ENCODE peak calls at places on chromosomes 5 and 9, in four cellular contexts. F is A549, X is ovary, Y is RWPE2. Q is an unnamed sample.

GRCh38 chr9:22528485-22528884 is 81.9 kb downstream of the DMRTA1 start:
- DNase-seq in F (peak), X (no peak), Y (no peak), Q (no peak)

GRCh38 chr5:157570801-157571200 is 4.8 kb downstream of the ADAM19 start:
- DNase-seq in F (no peak), X (no peak), Y (no peak), Q (no peak)

GRCh38 chr5:103308774-103309173 is 50.2 kb downstream of the MACIR start:
- DNase-seq in F (no peak), X (no peak), Y (no peak), Q (no peak)

GRCh38 chr9:109304350-109304749 is 16.5 kb downstream of the EPB41L4B start:
- DNase-seq in F (no peak), X (no peak), Y (no peak), Q (no peak)

GRCh38 chr5:136275601-136276000 is 82.6 kb upstream of the SMIM32 start:
- DNase-seq in F (no peak), X (no peak), Y (no peak), Q (no peak)

GRCh38 chr9:38392235-38393127 is at the start of gene ALDH1B1:
- DNase-seq in F (peak), X (peak), Y (peak), Q (peak)

GRCh38 chr5:149581931-149582768 is 852 bp downstream of the ARHGEF37 start:
- DNase-seq in F (no peak), X (no peak), Y (no peak), Q (no peak)

GRCh38 chr5:173394701-173395100 is 66.5 kb upstream of the STC2 start:
- DNase-seq in F (no peak), X (no peak), Y (no peak), Q (no peak)

GRCh38 chr9:68678430-68678829 is 26.6 kb upstream of the PIP5K1B start:
- DNase-seq in F (peak), X (no peak), Y (no peak), Q (no peak)

GRCh38 chr9:133075925-133076324 is 14.1 kb downstream of the CEL start:
- DNase-seq in F (no peak), X (no peak), Y (no peak), Q (no peak)

GRCh38 chr9:127451681-127452480 is 571 bp downstream of the LRSAM1 start:
- DNase-seq in F (peak), X (peak), Y (no peak), Q (peak)